ENCODE peak calls at places on chromosomes 6 and 20, in eight cellular contexts. H is GM12891, F is NCI-H774, P is choroid plexus epithelial cell, I is NCI-H2107, X is nephron progenitor cell, Q is NCI-H345, N is GM23248. Y is an unnamed sample.

GRCh38 chr6:1615651-1616420 is 6.1 kb downstream of the FOXC1 start:
- DNase-seq in N (no peak), I (no peak), F (no peak), X (no peak), H (no peak), P (no peak), Q (no peak), Y (no peak)

GRCh38 chr6:123333000-123333756 is 303.6 kb downstream of the TRDN start:
- DNase-seq in F (no peak), P (no peak), X (no peak), N (peak), I (no peak), Q (no peak), H (no peak), Y (peak)

GRCh38 chr6:142902636-142903053 is 42.3 kb downstream of the HIVEP2 start:
- DNase-seq in F (no peak), X (no peak), H (no peak), N (peak), I (no peak), P (peak), Q (peak), Y (peak)

GRCh38 chr6:14743465-14744211 is 502.2 kb upstream of the JARID2 start:
- DNase-seq in I (no peak), Q (no peak), P (peak), H (no peak), X (no peak), F (no peak), N (peak), Y (no peak)

GRCh38 chr20:58797371-58798050 is 53.2 kb downstream of the GNAS-AS1 start:
- DNase-seq in F (no peak), I (no peak), X (no peak), P (no peak), Q (no peak), H (no peak), N (peak), Y (no peak)

GRCh38 chr6:34658605-34659218 is 37.9 kb downstream of the ILRUN start:
- DNase-seq in Q (no peak), H (no peak), F (peak), I (no peak), P (no peak), X (no peak), N (no peak), Y (no peak)

GRCh38 chr6:110221738-110222137 is 41.5 kb downstream of the CDC40 start:
- DNase-seq in N (peak), P (peak), F (no peak), I (no peak), H (no peak), Q (no peak), X (no peak), Y (no peak)

GRCh38 chr20:7375905-7376304 is 564.4 kb downstream of the HAO1 start:
- DNase-seq in N (peak), X (no peak), P (peak), I (no peak), F (no peak), H (no peak), Q (no peak), Y (no peak)

GRCh38 chr6:138722425-138723371 is 50.9 kb upstream of the CCDC28A start:
- DNase-seq in P (peak), N (peak), I (no peak), X (no peak), H (no peak), Q (no peak), F (no peak), Y (peak)

GRCh38 chr20:36777152-36777551 is 3.6 kb upstream of the DSN1 start:
- DNase-seq in I (no peak), X (no peak), Q (no peak), P (no peak), N (no peak), H (no peak), F (no peak), Y (no peak)

GRCh38 chr6:130593948-130594347 is 228.1 kb downstream of the TMEM200A start:
- DNase-seq in P (no peak), N (no peak), F (no peak), Q (no peak), I (no peak), X (no peak), H (no peak), Y (no peak)

GRCh38 chr6:160634706-160635105 is 29.4 kb downstream of the LPA start:
- DNase-seq in H (no peak), Q (no peak), X (no peak), P (peak), N (no peak), I (no peak), F (no peak), Y (no peak)

GRCh38 chr20:63284544-63284949 is 8.4 kb upstream of the COL20A1 start:
- DNase-seq in P (no peak), F (no peak), I (no peak), Q (no peak), N (no peak), H (no peak), X (no peak), Y (no peak)

GRCh38 chr6:149443411-149444181 is 41.2 kb downstream of the ZC3H12D start:
- DNase-seq in X (no peak), N (no peak), Q (no peak), F (no peak), I (no peak), H (no peak), P (peak), Y (no peak)

GRCh38 chr6:75268988-75269354 is 15.6 kb downstream of the TMEM30A start:
- DNase-seq in X (no peak), F (no peak), I (no peak), P (no peak), N (no peak), Q (no peak), H (no peak), Y (no peak)

GRCh38 chr6:148414836-148415235 is 72.2 kb downstream of the SASH1 start:
- DNase-seq in X (no peak), H (no peak), N (peak), Q (no peak), I (no peak), F (no peak), P (peak), Y (peak)

GRCh38 chr20:33811763-33812672 is 870 bp downstream of the CHMP4B start:
- DNase-seq in H (no peak), P (peak), Q (peak), F (no peak), N (peak), X (no peak), I (no peak), Y (peak)

GRCh38 chr6:51684038-51684437 is 403.4 kb downstream of the PKHD1 start:
- DNase-seq in H (no peak), X (no peak), I (no peak), Q (no peak), N (no peak), F (no peak), P (no peak), Y (no peak)

GRCh38 chr6:159461266-159461665 is 231.8 kb downstream of the SOD2 start:
- DNase-seq in I (no peak), N (peak), H (no peak), F (no peak), P (peak), Q (peak), X (no peak), Y (peak)

GRCh38 chr6:4480788-4481725 is 295.1 kb upstream of the CDYL start:
- DNase-seq in I (no peak), F (no peak), N (no peak), X (no peak), Q (no peak), H (no peak), P (peak), Y (no peak)

GRCh38 chr6:151317206-151317994 is 74.0 kb downstream of the ZBTB2 start:
- DNase-seq in I (no peak), X (no peak), Q (no peak), H (no peak), N (peak), P (peak), F (no peak), Y (no peak)

GRCh38 chr6:36980129-36980528 is 5.9 kb downstream of the MTCH1 start:
- DNase-seq in P (no peak), H (no peak), Q (no peak), F (no peak), I (no peak), X (no peak), N (no peak), Y (no peak)

GRCh38 chr20:36929691-36930090 is 21.8 kb downstream of the SAMHD1 start:
- DNase-seq in X (no peak), P (no peak), Q (no peak), I (no peak), H (no peak), F (no peak), N (no peak), Y (no peak)

GRCh38 chr6:31887173-31887572 is 8.4 kb upstream of the SLC44A4 start:
- DNase-seq in P (no peak), I (no peak), N (no peak), Q (no peak), X (no peak), F (no peak), H (no peak), Y (no peak)

GRCh38 chr20:25389381-25389857 is 1.2 kb downstream of the ABHD12 start:
- DNase-seq in F (no peak), I (no peak), Q (peak), X (no peak), P (peak), N (peak), H (no peak), Y (no peak)

GRCh38 chr6:106109043-106109442 is 22.9 kb downstream of the PRDM1 start:
- DNase-seq in F (no peak), I (no peak), X (no peak), N (no peak), Q (no peak), P (no peak), H (no peak), Y (no peak)

GRCh38 chr20:59746155-59746554 is 141.8 kb downstream of the PHACTR3 start:
- DNase-seq in H (no peak), X (no peak), F (no peak), P (no peak), Q (no peak), I (no peak), N (no peak), Y (no peak)

GRCh38 chr6:126540161-126540560 is 200.2 kb downstream of the CENPW start:
- DNase-seq in X (no peak), Q (no peak), N (peak), I (no peak), H (no peak), F (no peak), P (peak), Y (no peak)

GRCh38 chr6:148513145-148514071 is 170.8 kb downstream of the SASH1 start:
- DNase-seq in X (no peak), F (no peak), H (no peak), Q (no peak), N (peak), I (no peak), P (peak), Y (peak)

GRCh38 chr20:49186535-49187329 is 1.4 kb downstream of the STAU1 start:
- DNase-seq in I (no peak), P (peak), Q (peak), N (peak), X (peak), H (no peak), F (no peak), Y (peak)

GRCh38 chr6:158777510-158777909 is 41.7 kb downstream of the EZR start:
- DNase-seq in I (no peak), F (no peak), Q (no peak), N (no peak), H (no peak), X (no peak), P (no peak), Y (no peak)

GRCh38 chr6:91731939-91732338 is 1145.1 kb upstream of the MAP3K7 start:
- DNase-seq in H (no peak), N (no peak), X (no peak), P (no peak), F (no peak), I (no peak), Q (no peak), Y (no peak)

GRCh38 chr20:15061955-15062354 is 724.5 kb upstream of the FLRT3 start:
- DNase-seq in Q (no peak), I (no peak), F (no peak), N (no peak), H (no peak), P (no peak), X (peak), Y (no peak)

GRCh38 chr6:46015119-46015968 is at the start of gene CLIC5:
- DNase-seq in X (peak), F (peak), N (no peak), H (peak), Q (peak), P (no peak), I (no peak), Y (no peak)

GRCh38 chr6:156427345-156427744 is 349.8 kb upstream of the ARID1B start:
- DNase-seq in F (peak), Q (peak), H (no peak), I (no peak), P (peak), X (no peak), N (peak), Y (peak)

GRCh38 chr6:159983641-159984080 is 14.8 kb downstream of the IGF2R start:
- DNase-seq in X (no peak), F (no peak), N (peak), P (peak), I (no peak), Q (no peak), H (no peak), Y (no peak)

GRCh38 chr6:156013155-156013554 is 557.5 kb upstream of the NOX3 start:
- DNase-seq in F (no peak), X (no peak), I (no peak), Q (peak), H (no peak), P (peak), N (no peak), Y (no peak)

GRCh38 chr6:104955927-104956662 is 812 bp upstream of the LIN28B start:
- DNase-seq in Q (no peak), I (no peak), N (no peak), F (no peak), P (no peak), H (no peak), X (peak), Y (no peak)

GRCh38 chr6:157787080-157787479 is 36.0 kb upstream of the SNX9 start:
- DNase-seq in N (peak), I (no peak), X (no peak), P (peak), F (no peak), Q (no peak), H (no peak), Y (no peak)